ENCODE peak calls at places on chromosomes 4 and X, in six cellular contexts. R is WTC11, Z is H1, K is K562, L is GM12878, I is HepG2. V is an unnamed sample.

GRCh38 chr4:26020896-26021295 is 106.9 kb downstream of the SMIM20 start:
- DNase-seq in R (no peak), I (peak), K (no peak), L (no peak), Z (no peak), V (no peak)

GRCh38 chr4:175419120-175419774 is 392.8 kb downstream of the GPM6A start:
- DNase-seq in L (no peak), K (no peak), Z (no peak), I (peak), R (no peak), V (peak)

GRCh38 chr4:76781698-76782595 is 116.0 kb downstream of the SOWAHB start:
- DNase-seq in R (no peak), L (peak), Z (no peak), I (peak), K (peak), V (peak)

GRCh38 chr4:81919810-81920209 is 448.1 kb upstream of the RASGEF1B start:
- DNase-seq in L (no peak), K (peak), R (no peak), I (no peak), Z (no peak), V (no peak)

GRCh38 chrX:73448379-73448778 is 1.5 kb downstream of the CDX4 start:
- DNase-seq in Z (no peak), L (no peak), K (no peak), R (peak), I (no peak), V (no peak)

GRCh38 chrX:109992203-109992602 is 10.7 kb upstream of the TMEM164 start:
- DNase-seq in L (no peak), K (no peak), I (no peak), R (no peak), Z (no peak), V (no peak)

GRCh38 chrX:143854006-143854405 is 29.9 kb upstream of the UBE2NL start:
- DNase-seq in Z (no peak), K (no peak), I (no peak), R (no peak), L (no peak), V (no peak)

GRCh38 chr4:38049545-38050170 is 89.5 kb downstream of the PTTG2 start:
- DNase-seq in I (no peak), K (no peak), Z (no peak), R (no peak), L (no peak), V (no peak)

GRCh38 chr4:27010334-27010940 is 149.8 kb downstream of the STIM2 start:
- DNase-seq in Z (no peak), I (peak), L (peak), K (peak), R (peak), V (peak)

GRCh38 chrX:100615015-100615414 is 21.6 kb downstream of the TSPAN6 start:
- DNase-seq in R (no peak), Z (no peak), I (peak), L (peak), K (peak), V (peak)

GRCh38 chr4:152039085-152039484 is 278.3 kb upstream of the GATB start:
- DNase-seq in I (no peak), L (no peak), Z (no peak), K (no peak), R (no peak), V (no peak)

GRCh38 chr4:8026455-8026854 is 86.8 kb upstream of the AFAP1 start:
- DNase-seq in I (no peak), K (no peak), L (no peak), R (no peak), Z (no peak), V (no peak)

GRCh38 chr4:53326535-53326934 is 39.3 kb downstream of the SCFD2 start:
- DNase-seq in Z (no peak), R (no peak), K (no peak), I (no peak), L (no peak), V (no peak)

GRCh38 chr4:53321151-53321987 is 44.5 kb downstream of the SCFD2 start:
- DNase-seq in I (no peak), K (no peak), R (no peak), L (no peak), Z (no peak), V (peak)

GRCh38 chr4:53321988-53322289 is 43.9 kb downstream of the SCFD2 start:
- DNase-seq in R (no peak), L (no peak), K (no peak), I (no peak), Z (no peak), V (no peak)

DNA sequence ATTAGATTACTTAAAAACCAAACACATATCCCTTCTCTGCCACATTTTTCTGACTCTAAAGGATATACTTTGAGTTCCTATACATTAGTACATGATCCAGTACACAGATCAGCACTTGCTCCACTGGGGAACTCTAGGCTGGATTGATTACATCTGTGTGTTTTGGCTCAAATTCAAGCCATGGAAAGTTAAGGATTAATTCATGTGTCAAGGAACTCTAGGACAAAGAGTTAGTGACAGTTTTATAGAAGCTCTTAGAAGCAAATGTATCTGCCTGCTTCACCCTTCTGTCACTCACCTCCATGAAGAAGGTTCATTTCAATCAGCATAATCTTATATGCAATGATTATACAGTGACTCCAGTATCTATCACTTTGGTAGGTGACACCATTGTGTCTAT is 43.2 kb downstream of the SCFD2 start:
- DNase-seq in R (no peak), L (no peak), Z (no peak), K (no peak), I (peak), V (no peak)
- TF ChIP-seq MAX in R (no peak), L (no peak), Z (no peak), K (no peak), I (no peak), V (no peak)

DNA sequence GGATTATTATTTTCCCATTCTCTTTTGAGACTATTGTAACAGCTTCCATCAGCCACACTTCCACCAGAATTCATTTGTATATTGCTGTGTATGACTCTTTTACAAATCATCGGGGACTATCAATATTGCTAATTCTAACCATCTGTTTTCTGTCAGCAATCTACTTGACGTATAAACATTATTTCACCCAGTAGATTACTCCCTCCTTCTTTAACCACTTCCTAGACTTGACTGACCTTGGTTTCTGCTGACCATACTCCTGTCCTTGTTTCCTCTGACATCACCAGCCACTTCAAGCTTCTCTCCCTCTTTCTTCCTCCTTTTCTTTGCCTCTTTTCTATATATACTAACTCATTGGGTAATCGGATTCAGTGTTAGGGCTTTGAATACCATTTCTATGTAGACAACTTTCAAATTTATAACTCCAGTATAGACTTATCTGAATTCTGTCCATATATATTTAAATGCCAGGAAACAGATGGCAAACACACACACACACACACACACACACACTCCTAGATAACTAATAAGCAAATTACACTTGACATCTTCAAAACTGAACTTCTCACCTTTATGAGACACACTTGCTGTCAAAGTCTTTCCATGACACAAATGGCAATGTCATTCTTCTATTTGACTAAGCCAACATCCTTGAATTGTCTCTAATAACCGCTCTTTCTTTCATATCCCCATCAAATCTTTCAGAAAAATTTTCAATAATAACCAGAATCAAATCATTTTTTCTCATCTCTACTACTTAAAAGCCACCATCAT is 402.6 kb downstream of the PCDH18 start:
- DNase-seq in Z (no peak), L (no peak), I (no peak), R (no peak), K (no peak), V (no peak)
- TF ChIP-seq ATF3 in Z (no peak), L (no peak), I (no peak), R (no peak), K (no peak), V (no peak)

GRCh38 chrX:331145-331771 is 12.7 kb upstream of the GTPBP6 start:
- DNase-seq in K (no peak), L (no peak), Z (no peak), I (no peak), R (peak), V (no peak)
- TF ChIP-seq MAX in K (no peak), L (no peak), Z (peak), I (no peak), R (peak), V (no peak)

GRCh38 chr4:173415885-173416658 is 17.2 kb upstream of the SCRG1 start:
- DNase-seq in L (no peak), I (no peak), R (no peak), K (no peak), Z (no peak), V (no peak)
- TF ChIP-seq ATF3 in L (no peak), I (no peak), R (no peak), K (no peak), Z (no peak), V (no peak)

DNA sequence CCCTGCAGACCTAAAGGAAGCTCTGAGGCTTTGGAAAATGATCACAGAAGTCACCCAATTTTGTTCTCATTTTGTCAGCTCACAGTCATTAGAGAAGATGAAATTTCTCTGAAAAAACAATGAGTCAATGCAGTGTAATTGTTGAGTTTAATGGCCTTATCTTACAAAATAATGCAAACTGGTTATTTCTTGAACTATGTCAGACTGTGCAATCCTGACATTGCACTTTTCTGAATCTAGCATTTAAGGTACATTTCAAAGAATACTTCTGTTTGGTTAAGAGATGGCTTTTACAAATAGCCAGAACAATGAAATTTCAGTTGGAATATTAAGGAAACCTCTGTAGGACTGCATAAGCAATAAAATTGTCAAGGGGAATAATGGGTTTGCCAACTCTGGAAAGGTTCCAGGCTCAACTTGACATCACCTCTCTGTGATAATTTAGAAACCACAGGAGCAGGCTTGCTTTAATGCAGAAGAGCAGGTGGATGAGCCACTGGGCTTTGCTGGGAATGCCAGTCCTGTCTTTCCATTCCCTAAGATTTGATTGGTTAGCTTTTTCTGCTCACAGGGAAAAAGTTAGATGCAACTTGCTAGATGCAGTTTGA is 222.8 kb downstream of the FRMPD4 start:
- DNase-seq in Z (no peak), R (no peak), K (no peak), L (no peak), I (no peak), V (no peak)
- TF ChIP-seq MAX in Z (no peak), R (no peak), K (no peak), L (no peak), I (no peak), V (no peak)

GRCh38 chr4:40238700-40239548 is 42.1 kb downstream of the RHOH start:
- DNase-seq in L (no peak), R (no peak), I (no peak), K (peak), Z (no peak), V (no peak)

GRCh38 chr4:40241026-40241425 is 44.2 kb downstream of the RHOH start:
- DNase-seq in R (no peak), K (no peak), L (no peak), I (no peak), Z (no peak), V (no peak)

GRCh38 chr4:40241936-40242590 is 45.2 kb downstream of the RHOH start:
- DNase-seq in Z (no peak), K (peak), I (no peak), R (no peak), L (no peak), V (no peak)

GRCh38 chr4:40238008-40238699 is 41.3 kb downstream of the RHOH start:
- DNase-seq in L (no peak), Z (no peak), R (no peak), K (peak), I (no peak), V (no peak)

DNA sequence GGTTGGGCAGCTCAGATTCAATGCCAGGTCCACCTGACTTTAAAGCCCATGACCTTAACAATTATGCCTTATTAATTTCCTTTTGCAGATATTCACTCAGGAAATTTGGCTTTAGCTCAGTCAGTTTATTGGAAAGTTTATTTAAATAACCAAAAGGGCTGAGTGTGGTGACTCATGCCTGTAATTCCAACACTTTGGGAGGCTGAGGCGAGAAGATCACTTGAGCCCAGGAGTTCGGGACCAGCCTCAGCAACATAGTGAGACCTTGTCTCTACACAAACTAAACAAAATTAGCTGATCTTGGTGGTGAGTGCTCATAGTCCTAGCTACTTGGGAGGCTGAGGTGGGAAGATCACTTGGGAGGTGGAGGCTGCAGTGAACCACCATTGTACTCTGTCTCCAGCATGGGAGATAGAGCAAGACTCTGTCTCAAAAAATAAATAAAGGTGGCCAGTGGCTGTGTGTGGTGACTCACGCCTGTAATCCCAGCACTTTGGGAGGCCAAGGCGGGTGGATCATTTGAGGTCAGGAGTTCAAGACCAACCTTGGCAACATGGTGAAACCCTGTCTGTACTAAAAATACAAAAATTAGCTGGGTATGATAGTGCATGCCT is 43.3 kb downstream of the RHOH start:
- DNase-seq in Z (no peak), K (no peak), I (no peak), R (no peak), L (no peak), V (no peak)
- TF ChIP-seq ATF3 in Z (no peak), K (no peak), I (no peak), R (no peak), L (no peak), V (no peak)

DNA sequence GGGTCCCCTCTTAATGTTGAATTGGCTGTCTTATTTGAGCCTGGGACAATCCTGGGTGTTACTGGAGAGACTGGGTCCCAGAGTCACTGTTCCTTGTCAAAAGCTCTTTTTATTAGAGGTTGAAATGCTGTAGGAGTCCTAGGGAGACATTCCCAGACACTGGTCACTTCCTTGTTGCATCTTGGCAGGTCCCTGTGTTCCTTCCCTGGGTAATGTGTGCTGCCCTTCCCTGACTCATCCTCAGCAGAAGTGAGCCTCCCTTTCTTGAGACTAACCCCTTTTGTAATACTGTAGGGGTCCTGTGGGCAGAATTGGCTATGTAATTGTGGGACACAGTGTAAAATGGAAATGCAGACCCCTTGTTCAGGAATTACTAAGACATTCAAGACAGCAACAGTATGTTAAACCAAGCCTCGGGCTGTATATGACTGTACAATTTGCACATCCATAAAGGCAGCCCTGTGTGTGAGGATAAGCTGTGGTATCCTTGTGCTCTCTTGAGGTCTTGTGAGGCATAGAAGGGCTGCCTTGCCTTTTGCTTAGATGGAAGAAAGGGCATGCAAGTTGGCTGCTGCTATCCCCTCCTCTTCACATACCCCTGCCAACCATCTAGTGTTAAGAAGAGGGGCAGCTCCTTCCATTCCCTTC is 53.5 kb downstream of the DCLK2 start:
- DNase-seq in R (no peak), Z (no peak), K (no peak), I (no peak), L (no peak), V (no peak)
- TF ChIP-seq MAX in R (no peak), Z (no peak), K (no peak), I (no peak), L (no peak), V (no peak)

GRCh38 chr4:92968556-92968955 is 664.8 kb downstream of the GRID2 start:
- DNase-seq in L (no peak), I (no peak), R (no peak), Z (no peak), K (no peak), V (no peak)
- TF ChIP-seq ATF3 in L (no peak), I (no peak), R (no peak), Z (no peak), K (no peak), V (no peak)

DNA sequence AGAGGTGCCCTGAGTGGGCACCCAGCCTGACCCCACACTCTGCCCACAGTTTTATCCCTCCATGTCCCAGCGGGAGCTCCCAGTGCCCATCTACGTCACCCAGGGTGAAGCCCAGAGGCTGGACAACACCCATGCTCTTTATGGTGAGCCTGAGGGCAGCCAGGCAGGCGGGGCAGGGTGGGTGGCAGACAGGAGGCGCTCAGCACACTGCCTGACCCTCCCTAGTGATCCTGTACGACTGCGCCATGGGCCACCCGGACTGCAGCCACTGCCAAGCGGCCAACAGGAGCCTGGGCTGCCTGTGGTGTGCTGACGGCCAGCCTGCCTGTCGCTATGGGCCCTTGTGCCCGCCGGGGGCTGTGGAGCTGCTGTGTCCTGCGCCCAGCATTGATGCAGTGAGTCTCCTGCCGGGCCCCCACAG is 7.2 kb downstream of the PLXNB3 start:
- DNase-seq in K (no peak), L (no peak), R (no peak), I (no peak), Z (no peak), V (no peak)
- TF ChIP-seq MAX in K (no peak), L (no peak), R (no peak), I (no peak), Z (no peak), V (no peak)

V was measured in HCT116.